ENCODE peak calls at places on chromosomes 11 and 22, in seven cellular contexts. Y is GM23338, D is fibroblast of pulmonary artery, T is IMR-90, B is AG10803, R is brain microvascular endothelial cell, G is endodermal cell. W is an unnamed sample.

GRCh38 chr22:27348634-27349033 is 452.9 kb downstream of the MN1 start:
- DNase-seq in B (peak; percentile 83), R (no peak), G (no peak), Y (no peak), D (peak; percentile 53), T (peak; percentile 43), W (peak; percentile 38)

GRCh38 chr22:33438273-33438672 is 380.1 kb upstream of the SYN3 start:
- DNase-seq in Y (no peak), D (peak; percentile 78), T (peak; percentile 89), G (no peak), R (peak; percentile 93), B (peak; percentile 77), W (peak; percentile 77)

GRCh38 chr11:2991477-2992233 is 474 bp downstream of the NAP1L4 start:
- DNase-seq in R (peak; percentile 12), B (peak; percentile 29), G (no peak), T (peak; percentile 20), Y (peak; percentile 78), D (peak; percentile 56), W (peak; percentile 43)

GRCh38 chr11:19382131-19382611 is 141.4 kb upstream of the E2F8 start:
- DNase-seq in G (no peak), R (no peak), D (peak; percentile 64), B (no peak), Y (no peak), T (no peak), W (no peak)

GRCh38 chr22:49956914-49957825 is 3.4 kb upstream of the PIM3 start:
- DNase-seq in B (no peak), D (no peak), R (no peak), Y (no peak), G (peak; percentile 43), T (no peak), W (no peak)

GRCh38 chr11:70233511-70233919 is 30.4 kb downstream of the FADD start:
- DNase-seq in R (peak; percentile 89), D (peak; percentile 83), T (peak; percentile 91), B (peak; percentile 35), Y (no peak), G (no peak), W (peak; percentile 82)

GRCh38 chr11:68878022-68878421 is 25.6 kb downstream of the MRPL21 start:
- DNase-seq in T (no peak), Y (no peak), D (no peak), R (no peak), B (no peak), G (no peak), W (no peak)

GRCh38 chr11:62788991-62789390 is 1.8 kb downstream of the TMEM179B start:
- DNase-seq in Y (peak; percentile 39), T (no peak), G (peak; percentile 65), D (no peak), B (no peak), R (no peak), W (no peak)

GRCh38 chr11:74465291-74465708 is 2.0 kb downstream of the KCNE3 start:
- DNase-seq in R (no peak), G (no peak), Y (no peak), B (no peak), D (no peak), T (no peak), W (no peak)

GRCh38 chr11:34492806-34493414 is 20.7 kb downstream of the ELF5 start:
- DNase-seq in Y (peak; percentile 87), T (peak; percentile 51), D (peak; percentile 71), B (peak; percentile 65), R (peak; percentile 59), G (peak; percentile 83), W (peak; percentile 80)

GRCh38 chr22:27726726-27727449 is 74.7 kb downstream of the MN1 start:
- DNase-seq in G (peak; percentile 73), D (peak; percentile 93), T (peak; percentile 34), Y (peak; percentile 44), R (peak; percentile 68), B (peak; percentile 94), W (peak; percentile 62)

GRCh38 chr11:13000721-13001120 is 8.4 kb upstream of the RASSF10 start:
- DNase-seq in Y (no peak), B (no peak), R (no peak), T (no peak), D (no peak), G (no peak), W (no peak)

GRCh38 chr11:61961570-61962212 is 5.7 kb downstream of the FTH1 start:
- DNase-seq in Y (no peak), R (peak; percentile 41), T (no peak), D (peak; percentile 82), B (peak; percentile 73), G (peak; percentile 54), W (peak; percentile 81)

GRCh38 chr11:85718991-85719807 is 33.2 kb upstream of the CCDC89 start:
- DNase-seq in R (peak; percentile 93), D (peak; percentile 92), B (peak; percentile 100), G (peak; percentile 76), T (peak; percentile 100), Y (peak; percentile 86), W (peak; percentile 88)

GRCh38 chr11:116294630-116295029 is 478.2 kb downstream of the BUD13 start:
- DNase-seq in G (no peak), D (peak; percentile 4), Y (no peak), R (peak; percentile 20), T (peak; percentile 32), B (peak; percentile 9), W (peak; percentile 22)

GRCh38 chr11:105861225-105861624 is 160.8 kb downstream of the MSANTD4 start:
- DNase-seq in B (no peak), Y (peak; percentile 47), T (peak; percentile 6), R (no peak), D (peak; percentile 13), G (no peak), W (peak; percentile 56)

GRCh38 chr11:76576166-76576565 is 94.4 kb downstream of the LRRC32 start:
- DNase-seq in R (no peak), G (no peak), B (no peak), T (no peak), Y (no peak), D (no peak), W (no peak)

GRCh38 chr22:31945971-31946680 is 1.8 kb downstream of the YWHAH start:
- DNase-seq in T (peak; percentile 31), R (no peak), D (no peak), Y (no peak), B (no peak), G (no peak), W (peak; percentile 42)
- H3K4me3 ChIP-seq in T (peak overlapping the region; percentile 79), R (peak overlapping the region; percentile 73), D (peak overlapping the region; percentile 92), Y (peak overlapping the region; percentile 100), B (peak overlapping the region; percentile 86), G (peak overlapping the region; percentile 98), W (peak overlapping the region; percentile 82)

DNA sequence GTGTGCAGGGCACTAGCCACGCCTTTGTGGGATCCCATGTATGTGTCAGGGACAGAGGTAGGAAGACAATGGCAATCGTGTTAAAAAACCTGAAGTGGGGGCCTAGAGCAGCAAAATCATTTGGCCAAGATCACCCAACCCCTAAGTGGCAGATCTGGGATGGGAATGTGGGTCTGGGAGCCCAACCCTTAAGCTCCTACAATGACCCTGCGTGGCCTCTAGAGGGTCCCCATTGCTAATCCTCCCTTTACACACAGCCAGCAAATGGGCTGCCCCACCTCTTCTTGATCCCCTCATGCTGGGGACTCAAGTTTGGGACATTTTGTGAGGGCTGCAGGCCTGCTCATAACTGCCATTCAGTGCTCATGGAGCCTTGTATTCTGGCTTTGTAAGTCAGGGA is 73.2 kb upstream of the SUSD2 start:
- DNase-seq in R (no peak), Y (peak; percentile 75), B (no peak), G (peak; percentile 67), T (no peak), D (no peak), W (no peak)
- TF ChIP-seq CTCF in R (no peak), Y (peak; percentile 50), B (peak; percentile 2), G (peak; percentile 67), T (no peak), D (no peak), W (no peak)

DNA sequence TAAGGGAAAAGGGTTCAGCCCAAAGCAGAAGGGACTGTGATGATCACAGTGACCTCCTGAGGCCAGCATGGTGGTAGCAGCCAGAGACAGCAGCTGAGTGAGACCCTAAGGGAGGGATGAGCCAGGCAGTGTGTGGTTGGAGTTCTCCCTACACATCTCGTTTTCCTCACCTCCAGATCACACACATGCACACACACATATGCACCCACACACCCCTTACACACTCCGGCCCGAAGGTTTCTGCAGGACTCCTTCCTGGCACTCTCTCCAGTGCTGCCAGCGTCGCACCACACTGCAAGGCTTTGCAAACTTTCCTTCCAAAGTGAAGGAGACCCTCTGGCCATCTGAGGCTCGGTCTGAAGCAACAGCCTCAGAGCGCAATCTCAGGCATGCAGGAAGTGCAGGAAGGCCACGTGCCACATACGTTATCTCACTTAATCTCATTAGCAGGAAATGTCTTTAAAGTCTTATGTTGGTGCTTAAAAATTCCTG is 26.9 kb upstream of the TP53I11 start:
- DNase-seq in T (peak; percentile 14), B (no peak), R (no peak), Y (peak; percentile 53), G (peak; percentile 85), D (peak; percentile 35), W (peak; percentile 30)
- H3K4me3 ChIP-seq in T (no peak overlapping the region), B (no peak overlapping the region), R (no peak overlapping the region), Y (no peak overlapping the region), G (peak overlapping the region; percentile 52), D (no peak overlapping the region), W (no peak overlapping the region)

DNA sequence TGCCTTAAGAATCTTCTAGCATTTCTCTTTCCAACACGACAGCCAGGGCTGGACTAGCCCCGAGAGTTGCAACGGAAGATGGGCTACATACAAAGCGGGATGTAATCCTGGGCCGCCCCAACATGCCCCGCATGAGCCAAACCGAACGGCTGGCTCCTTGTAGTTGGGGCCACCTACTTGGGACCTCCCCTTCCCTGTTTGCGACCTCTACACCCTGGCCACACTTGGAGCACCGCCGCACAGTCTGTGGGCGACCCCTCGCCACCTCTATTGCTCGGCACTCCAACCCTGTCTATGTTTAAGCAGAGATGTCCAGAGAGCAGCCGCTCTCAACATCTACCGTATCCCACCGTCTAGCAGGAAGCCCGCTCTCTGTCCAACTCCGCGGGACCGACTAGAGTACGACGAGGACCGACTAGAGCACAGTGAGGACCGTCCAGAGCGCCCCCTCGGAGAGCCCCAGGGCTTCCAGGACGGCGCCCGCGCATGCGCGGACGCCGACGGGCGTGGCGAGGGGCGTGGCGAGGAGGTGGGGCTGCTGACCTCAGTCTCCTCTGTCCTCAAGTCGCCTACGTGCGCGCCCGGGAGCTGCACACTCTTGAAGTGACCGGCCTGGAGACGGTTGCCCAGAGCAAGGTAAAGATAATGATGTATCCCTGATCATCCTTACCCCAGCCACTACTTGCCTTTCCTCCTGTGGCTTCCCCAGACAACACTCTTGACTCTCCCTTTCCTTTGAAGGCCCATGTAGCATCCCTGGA is 32.3 kb downstream of the NEAT1 start:
- DNase-seq in B (peak; percentile 88), D (peak; percentile 83), T (peak; percentile 74), G (peak; percentile 95), Y (peak; percentile 95), R (peak; percentile 72), W (peak; percentile 82)
- TF ChIP-seq CTCF in B (no peak), D (no peak), T (peak; percentile 14), G (no peak), Y (no peak), R (peak; percentile 20), W (no peak)

GRCh38 chr11:121588747-121589146 is 136.0 kb upstream of the SORL1-AS1 start:
- DNase-seq in G (no peak), D (no peak), B (no peak), R (no peak), Y (no peak), T (no peak), W (no peak)

GRCh38 chr11:121592708-121593107 is 139.9 kb upstream of the SORL1-AS1 start:
- DNase-seq in Y (no peak), B (no peak), D (no peak), T (peak; percentile 57), G (no peak), R (no peak), W (no peak)

GRCh38 chr11:121589946-121590537 is 137.3 kb upstream of the SORL1-AS1 start:
- DNase-seq in B (no peak), D (no peak), Y (no peak), R (no peak), G (no peak), T (no peak), W (no peak)

GRCh38 chr11:121590772-121591404 is 138.1 kb upstream of the SORL1-AS1 start:
- DNase-seq in B (no peak), Y (no peak), T (no peak), G (no peak), D (no peak), R (no peak), W (no peak)

GRCh38 chr11:121591405-121592033 is 138.8 kb upstream of the SORL1-AS1 start:
- DNase-seq in B (peak; percentile 77), R (peak; percentile 80), T (peak; percentile 80), Y (peak; percentile 89), G (peak; percentile 91), D (peak; percentile 86), W (peak; percentile 88)
- H3K4me3 ChIP-seq in B (no peak overlapping the region), R (no peak overlapping the region), T (no peak overlapping the region), Y (no peak overlapping the region), G (no peak overlapping the region), D (no peak overlapping the region), W (no peak overlapping the region)